ENCODE peak calls at places on chromosomes 6 and 20, in four cellular contexts. S, R, G and N are unnamed samples.

GRCh38 chr6:6688283-6688682 is 99.8 kb downstream of the LY86 start:
- DNase-seq in G (peak), R (no peak), S (peak), N (no peak)

GRCh38 chr6:12873706-12874105 is 157.1 kb downstream of the PHACTR1 start:
- DNase-seq in S (no peak), R (no peak), G (no peak), N (no peak)

GRCh38 chr20:63497946-63498935 is 642 bp downstream of the EEF1A2 start:
- DNase-seq in G (no peak), S (peak), R (peak), N (no peak)

GRCh38 chr20:2729791-2730190 is 37.2 kb downstream of the EBF4 start:
- DNase-seq in R (no peak), G (no peak), S (no peak), N (no peak)

GRCh38 chr6:48973486-48973885 is 489.6 kb downstream of the MMUT start:
- DNase-seq in G (no peak), R (no peak), S (no peak), N (no peak)

GRCh38 chr6:17352302-17352701 is 41.1 kb upstream of the CAP2 start:
- DNase-seq in R (no peak), S (no peak), G (peak), N (no peak)

GRCh38 chr6:167093922-167094432 is 28.9 kb upstream of the CCR6 start:
- DNase-seq in G (no peak), R (no peak), S (no peak), N (no peak)

GRCh38 chr6:46918830-46919229 is 2.9 kb downstream of the ADGRF5 start:
- DNase-seq in G (no peak), R (no peak), S (no peak), N (no peak)

GRCh38 chr6:105204331-105204730 is 24.5 kb upstream of the POPDC3 start:
- DNase-seq in S (no peak), G (no peak), R (no peak), N (no peak)

GRCh38 chr6:170224694-170225660 is 65.9 kb downstream of the DLL1 start:
- DNase-seq in R (no peak), G (no peak), S (peak), N (no peak)

GRCh38 chr20:50330504-50331313 is 140.1 kb downstream of the CEBPB start:
- DNase-seq in S (no peak), R (no peak), G (peak), N (no peak)

GRCh38 chr6:6332240-6332639 is 11.8 kb upstream of the F13A1 start:
- DNase-seq in G (no peak), R (no peak), S (no peak), N (no peak)

GRCh38 chr20:35831029-35831428 is 59.2 kb downstream of the PHF20 start:
- DNase-seq in R (no peak), S (no peak), G (no peak), N (no peak)

GRCh38 chr20:21433329-21433890 is 36.1 kb upstream of the NKX2-4 start:
- DNase-seq in S (no peak), G (no peak), R (no peak), N (no peak)

GRCh38 chr6:138115877-138116660 is 8.8 kb upstream of the PERP start:
- DNase-seq in S (peak), G (peak), R (peak), N (no peak)

GRCh38 chr6:52576392-52577021 is 353 bp downstream of the TRAM2 start:
- DNase-seq in G (peak), R (peak), S (peak), N (peak)

GRCh38 chr6:110180228-110181008 is at the start of gene CDC40:
- DNase-seq in R (peak), S (peak), G (peak), N (no peak)

GRCh38 chr6:28673800-28674671 is 148.4 kb downstream of the GPX5 start:
- DNase-seq in S (no peak), G (peak), R (peak), N (no peak)

GRCh38 chr6:11288065-11288464 is 55.6 kb upstream of the NEDD9 start:
- DNase-seq in S (peak), G (no peak), R (no peak), N (no peak)

GRCh38 chr20:64233725-64234124 is 21.8 kb upstream of the PCMTD2 start:
- DNase-seq in R (peak), S (peak), G (no peak), N (no peak)

GRCh38 chr6:113385020-113385431 is 472.1 kb upstream of the MARCKS start:
- DNase-seq in R (no peak), G (no peak), S (no peak), N (no peak)

GRCh38 chr6:136401749-136402148 is 112.1 kb upstream of the BCLAF1 start:
- DNase-seq in S (no peak), R (no peak), G (no peak), N (no peak)

GRCh38 chr6:90294989-90295853 is 1.4 kb downstream of the BACH2 start:
- DNase-seq in R (no peak), S (peak), G (no peak), N (no peak)

GRCh38 chr6:16902520-16902919 is 141.3 kb upstream of the ATXN1 start:
- DNase-seq in R (no peak), G (no peak), S (no peak), N (no peak)

GRCh38 chr6:151276112-151276745 is 36.5 kb downstream of the AKAP12 start:
- DNase-seq in R (no peak), G (no peak), S (no peak), N (no peak)

GRCh38 chr6:51608932-51609331 is 478.5 kb downstream of the PKHD1 start:
- DNase-seq in S (no peak), R (no peak), G (no peak), N (no peak)

GRCh38 chr20:23435675-23436539 is 3.6 kb upstream of the CSTL1 start:
- DNase-seq in G (peak), R (peak), S (peak), N (no peak)

GRCh38 chr6:46940433-46941226 is 18.9 kb upstream of the ADGRF5 start:
- DNase-seq in S (no peak), R (no peak), G (no peak), N (no peak)

GRCh38 chr6:55895972-55896371 is 20.6 kb upstream of the BMP5 start:
- DNase-seq in G (no peak), R (no peak), S (no peak), N (no peak)

GRCh38 chr6:125537090-125537489 is 212.3 kb upstream of the HEY2 start:
- DNase-seq in G (no peak), R (no peak), S (no peak), N (no peak)

GRCh38 chr6:125529061-125529460 is 220.4 kb upstream of the HEY2 start:
- DNase-seq in S (no peak), R (no peak), G (no peak), N (no peak)

GRCh38 chr6:125539892-125540291 is 209.5 kb upstream of the HEY2 start:
- DNase-seq in S (no peak), G (no peak), R (no peak), N (no peak)

GRCh38 chr6:125533710-125534397 is 215.6 kb upstream of the HEY2 start:
- DNase-seq in G (peak), S (no peak), R (no peak), N (no peak)

DNA sequence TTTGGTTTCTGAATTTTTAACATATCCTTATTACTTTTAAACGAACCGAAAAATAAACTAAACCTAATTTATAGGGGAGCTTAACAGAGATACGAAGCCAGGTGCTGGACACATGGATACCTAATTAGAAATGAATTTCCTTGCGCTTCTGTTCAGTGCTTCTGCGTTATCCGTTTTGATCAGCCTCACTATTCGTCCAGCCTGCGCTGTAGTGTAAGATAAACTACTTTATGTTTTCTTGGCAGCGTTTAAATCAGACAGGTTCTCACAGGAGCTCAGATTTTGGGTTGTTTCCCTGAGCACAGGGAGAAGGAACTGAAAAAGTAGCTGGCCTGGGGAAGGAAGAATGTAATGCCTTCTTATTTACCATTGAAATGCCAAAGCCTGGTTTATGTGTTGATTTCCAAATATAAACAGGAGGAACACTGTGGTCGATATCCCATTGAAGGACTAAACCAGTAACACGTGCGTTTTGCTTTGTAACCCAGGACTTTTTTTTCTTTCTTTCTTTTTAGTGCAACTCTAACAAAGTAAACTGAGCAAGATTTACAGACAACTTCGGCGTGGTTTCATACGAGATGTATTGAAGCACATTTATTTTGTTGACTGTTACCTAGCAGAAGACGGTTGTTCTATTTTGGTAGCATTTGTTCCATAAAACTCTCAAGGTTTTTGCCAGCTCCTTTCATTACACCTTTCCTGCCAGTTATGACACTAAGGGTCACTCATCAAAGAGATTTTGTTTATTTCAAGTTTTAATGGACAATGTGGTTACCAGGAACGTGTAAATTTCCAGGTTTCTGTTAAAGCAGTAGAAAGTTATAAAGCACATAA is 214.8 kb upstream of the HEY2 start:
- DNase-seq in R (no peak), S (no peak), G (no peak), N (no peak)
- TF ChIP-seq CTCF in R (no peak), S (no peak), G (no peak), N (no peak)

GRCh38 chr20:34536798-34537394 is 20.7 kb downstream of the DYNLRB1 start:
- DNase-seq in R (peak), S (peak), G (peak), N (no peak)

GRCh38 chr20:34532320-34532719 is 16.1 kb downstream of the DYNLRB1 start:
- DNase-seq in G (no peak), S (no peak), R (peak), N (no peak)

GRCh38 chr20:34532751-34533150 is 16.5 kb downstream of the DYNLRB1 start:
- DNase-seq in G (no peak), R (peak), S (no peak), N (no peak)

GRCh38 chr20:34535301-34535840 is 19.1 kb downstream of the DYNLRB1 start:
- DNase-seq in G (no peak), S (no peak), R (no peak), N (no peak)

GRCh38 chr20:34534391-34535165 is 18.4 kb downstream of the DYNLRB1 start:
- DNase-seq in G (no peak), R (no peak), S (no peak), N (no peak)
- TF ChIP-seq POLR2A in G (no peak), R (no peak), S (no peak), N (no peak)

GRCh38 chr6:125952764-125953501 is 3.6 kb upstream of the HINT3 start:
- DNase-seq in R (no peak), S (no peak), G (peak), N (no peak)
- TF ChIP-seq CTCF in R (no peak), S (no peak), G (peak), N (peak)

GRCh38 chr20:45339084-45339483 is 9.1 kb downstream of the SDC4 start:
- DNase-seq in R (no peak), G (no peak), S (peak), N (no peak)

GRCh38 chr20:45339799-45340198 is 8.4 kb downstream of the SDC4 start:
- DNase-seq in R (no peak), G (no peak), S (no peak), N (no peak)

GRCh38 chr20:45337367-45338120 is 10.7 kb downstream of the SDC4 start:
- DNase-seq in S (peak), G (peak), R (peak), N (no peak)

GRCh38 chr20:45338121-45339030 is 9.8 kb downstream of the SDC4 start:
- DNase-seq in R (no peak), S (no peak), G (peak), N (no peak)

GRCh38 chr20:45336530-45337366 is 11.5 kb downstream of the SDC4 start:
- DNase-seq in S (peak), G (peak), R (peak), N (no peak)
- TF ChIP-seq POLR2A in S (no peak), G (no peak), R (no peak), N (peak)

GRCh38 chr20:11267131-11267761 is 593.4 kb upstream of the JAG1 start:
- DNase-seq in S (no peak), G (peak), R (peak), N (no peak)
- TF ChIP-seq CTCF in S (no peak), G (no peak), R (no peak), N (no peak)

GRCh38 chr20:347640-348484 is 951 bp downstream of the NRSN2 start:
- DNase-seq in R (peak), G (peak), S (peak), N (no peak)
- TF ChIP-seq POLR2A in R (peak), G (peak), S (no peak), N (no peak)